ENCODE peak calls at places on chromosomes 13 and 19, in four cellular contexts. N, D, G and P are unnamed samples.

GRCh38 chr13:113599396-113599795 is 14.8 kb downstream of the TFDP1 start:
- DNase-seq in N (no peak), D (no peak), G (no peak), P (no peak)

GRCh38 chr13:83085186-83085900 is 796.9 kb downstream of the SLITRK1 start:
- DNase-seq in N (no peak), D (no peak), G (no peak), P (no peak)

GRCh38 chr13:32309312-32309711 is 5.9 kb downstream of the ZAR1L start:
- DNase-seq in N (no peak), D (no peak), G (no peak), P (no peak)

GRCh38 chr19:19040417-19040816 is 7.0 kb downstream of the ARMC6 start:
- DNase-seq in N (no peak), D (no peak), G (no peak), P (no peak)

GRCh38 chr13:99412856-99413255 is 88.4 kb upstream of the TM9SF2 start:
- DNase-seq in N (no peak), D (no peak), G (no peak), P (no peak)

GRCh38 chr19:51469162-51469561 is 9.2 kb upstream of the CEACAM18 start:
- DNase-seq in N (no peak), D (no peak), G (no peak), P (no peak)

GRCh38 chr19:55092423-55093318 is 17.0 kb downstream of the EPS8L1 start:
- DNase-seq in N (no peak), D (no peak), G (no peak), P (no peak)

GRCh38 chr19:41967056-41967783 is 8.1 kb upstream of the RABAC1 start:
- DNase-seq in N (no peak), D (no peak), G (no peak), P (no peak)

GRCh38 chr13:78317030-78317429 is 286.3 kb downstream of the POU4F1 start:
- DNase-seq in N (no peak), D (no peak), G (no peak), P (no peak)

GRCh38 chr19:5627395-5627904 is 4.6 kb downstream of the SAFB start:
- DNase-seq in N (no peak), D (no peak), G (no peak), P (no peak)

GRCh38 chr13:59665736-59666135 is 498.0 kb downstream of the DIAPH3 start:
- DNase-seq in N (no peak), D (no peak), G (no peak), P (no peak)

GRCh38 chr19:48991823-48992570 is 1.1 kb downstream of the GYS1 start:
- DNase-seq in N (no peak), D (no peak), G (no peak), P (no peak)

GRCh38 chr13:45361596-45362206 is 20.7 kb upstream of the TPT1 start:
- DNase-seq in N (no peak), D (no peak), G (no peak), P (no peak)

GRCh38 chr13:66367356-66367755 is 862.8 kb downstream of the PCDH9 start:
- DNase-seq in N (no peak), D (no peak), G (no peak), P (no peak)

GRCh38 chr13:50352720-50353491 is 337.7 kb downstream of the KCNRG start:
- DNase-seq in N (no peak), D (no peak), G (no peak), P (no peak)

GRCh38 chr13:104327217-104327616 is 1261.0 kb upstream of the SLC10A2 start:
- DNase-seq in N (no peak), D (no peak), G (no peak), P (no peak)

GRCh38 chr13:40158218-40158617 is 502.8 kb downstream of the COG6 start:
- DNase-seq in N (no peak), D (no peak), G (no peak), P (no peak)

GRCh38 chr19:42628411-42629135 is 33.8 kb upstream of the CEACAM8 start:
- DNase-seq in N (no peak), D (no peak), G (no peak), P (no peak)

GRCh38 chr13:66803759-66804456 is 426.2 kb downstream of the PCDH9 start:
- DNase-seq in N (no peak), D (no peak), G (no peak), P (no peak)

GRCh38 chr13:29978211-29978610 is 127.8 kb upstream of the UBL3 start:
- DNase-seq in N (no peak), D (no peak), G (no peak), P (no peak)

GRCh38 chr19:51338563-51339312 is 3.2 kb downstream of the VSIG10L start:
- DNase-seq in N (peak; percentile 82), D (peak; percentile 78), G (peak; percentile 81), P (peak; percentile 74)

GRCh38 chr19:34722353-34722752 is 11.7 kb upstream of the ZNF181 start:
- DNase-seq in N (no peak), D (no peak), G (no peak), P (no peak)

GRCh38 chr19:17210296-17210695 is 4.9 kb upstream of the USE1 start:
- DNase-seq in N (no peak), D (no peak), G (no peak), P (no peak)

GRCh38 chr19:29664753-29665214 is 477 bp upstream of the PLEKHF1 start:
- DNase-seq in N (no peak), D (no peak), G (no peak), P (no peak)

GRCh38 chr13:113723400-113724015 is 35.5 kb upstream of the TMEM255B start:
- DNase-seq in N (no peak), D (no peak), G (no peak), P (no peak)

GRCh38 chr19:46720516-46721239 is 3.8 kb upstream of the PRKD2 start:
- DNase-seq in N (no peak), D (no peak), G (no peak), P (no peak)